ENCODE peak calls at places on chromosome 10, in nine cellular contexts. T, A, I, K, C, X, N, Q and P are unnamed samples.
A peak's percentile ranks its signal among the peaks of the same experiment; 100 is the strongest.

GRCh38 chr10:73907841-73908517 is 3.0 kb upstream of the PLAU start:
- DNase-seq in N (no peak), X (no peak), C (peak; percentile 44), I (no peak), K (peak; percentile 45), Q (peak; percentile 72), A (no peak), T (no peak), P (no peak)

GRCh38 chr10:4851846-4852245 is 25.8 kb downstream of the AKR1E2 start:
- DNase-seq in A (no peak), Q (no peak), I (no peak), K (no peak), N (no peak), T (peak; percentile 37), C (peak; percentile 58), X (no peak), P (no peak)

GRCh38 chr10:48377751-48378585 is 71.5 kb downstream of the MAPK8 start:
- DNase-seq in N (no peak), I (no peak), A (no peak), C (no peak), K (no peak), X (no peak), T (peak; percentile 9), Q (no peak), P (no peak)

GRCh38 chr10:49756641-49757040 is 5.5 kb downstream of the OGDHL start:
- DNase-seq in K (no peak), A (no peak), Q (no peak), C (no peak), I (no peak), N (no peak), X (no peak), T (no peak), P (no peak)

GRCh38 chr10:31146496-31147219 is 115.0 kb upstream of the ZNF438 start:
- DNase-seq in K (peak; percentile 71), X (no peak), A (no peak), I (no peak), N (no peak), C (peak; percentile 59), T (peak; percentile 33), Q (no peak), P (no peak)

GRCh38 chr10:111211756-111212155 is 134.9 kb downstream of the ADRA2A start:
- DNase-seq in N (no peak), K (no peak), T (no peak), A (no peak), I (no peak), C (no peak), Q (no peak), X (no peak), P (no peak)

GRCh38 chr10:44974628-44975431 is 3.8 kb downstream of the DEPP1 start:
- DNase-seq in A (peak; percentile 85), N (peak; percentile 85), C (peak; percentile 79), I (peak; percentile 57), Q (peak; percentile 90), T (peak; percentile 80), K (peak; percentile 89), X (peak; percentile 76), P (peak; percentile 86)

GRCh38 chr10:132869621-132870020 is 72.7 kb downstream of the CFAP46 start:
- DNase-seq in T (no peak), N (no peak), K (peak; percentile 48), Q (peak; percentile 15), A (peak; percentile 17), I (peak; percentile 4), C (no peak), X (no peak), P (no peak)

GRCh38 chr10:123583639-123584418 is 82.3 kb upstream of the GPR26 start:
- DNase-seq in K (peak; percentile 93), Q (peak; percentile 95), X (peak; percentile 87), A (peak; percentile 80), N (peak; percentile 68), T (peak; percentile 77), I (peak; percentile 91), C (peak; percentile 66), P (peak; percentile 70)

GRCh38 chr10:623039-623438 is 66.4 kb downstream of the DIP2C start:
- DNase-seq in Q (no peak), K (peak; percentile 65), A (no peak), C (no peak), N (no peak), T (no peak), I (no peak), X (no peak), P (no peak)

GRCh38 chr10:117778241-117778640 is 235.7 kb downstream of the EMX2 start:
- DNase-seq in N (no peak), I (no peak), X (no peak), A (no peak), Q (no peak), K (no peak), T (no peak), C (no peak), P (no peak)

GRCh38 chr10:117781216-117781836 is 238.8 kb downstream of the EMX2 start:
- DNase-seq in Q (no peak), A (no peak), T (no peak), K (no peak), C (no peak), X (no peak), I (no peak), N (no peak), P (no peak)

GRCh38 chr10:117780411-117780810 is 237.9 kb downstream of the EMX2 start:
- DNase-seq in I (no peak), Q (no peak), N (no peak), X (no peak), C (no peak), A (no peak), K (no peak), T (no peak), P (no peak)

DNA sequence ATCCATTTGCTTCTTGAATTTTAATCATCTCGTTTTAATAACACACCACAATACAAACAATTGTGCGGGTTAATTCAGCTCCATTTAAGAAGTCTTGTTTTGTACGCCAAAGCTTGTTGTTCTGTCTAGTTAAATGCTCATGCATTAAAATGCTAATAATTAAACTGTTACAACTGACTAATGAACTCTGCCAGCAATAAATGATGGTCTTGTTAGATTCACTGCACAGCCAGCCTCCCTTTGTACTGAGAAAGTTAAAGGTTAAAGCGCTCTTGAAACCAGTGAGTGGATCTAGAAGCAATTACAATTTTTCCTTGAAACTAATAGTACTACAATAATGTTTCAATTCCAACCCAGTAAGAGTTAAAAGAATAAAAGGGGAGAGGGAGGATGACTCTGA is 232.9 kb downstream of the EMX2 start:
- DNase-seq in K (no peak), T (no peak), X (no peak), I (no peak), C (no peak), N (no peak), A (no peak), Q (no peak), P (no peak)
- TF ChIP-seq CTCF in K (no peak), T (no peak), X (no peak), I (no peak), C (no peak), N (no peak), A (no peak), Q (no peak), P (no peak)

GRCh38 chr10:71396084-71396713 is 521 bp upstream of the CDH23 start:
- DNase-seq in K (peak; percentile 85), A (peak; percentile 63), T (peak; percentile 42), N (peak; percentile 56), Q (no peak), C (peak; percentile 66), X (peak; percentile 69), I (peak; percentile 76), P (peak; percentile 73)
- TF ChIP-seq CTCF in K (peak; percentile 24), A (peak; percentile 43), T (no peak), N (peak; percentile 33), Q (peak; percentile 51), C (peak; percentile 83), X (no peak), I (no peak), P (peak; percentile 36)

GRCh38 chr10:119620241-119620753 is 23.5 kb upstream of the TIAL1 start:
- DNase-seq in K (no peak), Q (no peak), X (no peak), C (no peak), N (no peak), I (no peak), T (no peak), A (no peak), P (no peak)

GRCh38 chr10:119614686-119615085 is 17.9 kb upstream of the TIAL1 start:
- DNase-seq in Q (no peak), X (no peak), A (no peak), K (no peak), T (no peak), I (no peak), C (no peak), N (no peak), P (no peak)

GRCh38 chr10:119619215-119619614 is 22.5 kb upstream of the TIAL1 start:
- DNase-seq in Q (no peak), X (no peak), T (no peak), C (no peak), N (no peak), I (no peak), A (no peak), K (no peak), P (no peak)

GRCh38 chr10:119620771-119621384 is 24.1 kb upstream of the TIAL1 start:
- DNase-seq in K (no peak), N (no peak), X (no peak), Q (no peak), C (no peak), A (no peak), I (no peak), T (no peak), P (no peak)

DNA sequence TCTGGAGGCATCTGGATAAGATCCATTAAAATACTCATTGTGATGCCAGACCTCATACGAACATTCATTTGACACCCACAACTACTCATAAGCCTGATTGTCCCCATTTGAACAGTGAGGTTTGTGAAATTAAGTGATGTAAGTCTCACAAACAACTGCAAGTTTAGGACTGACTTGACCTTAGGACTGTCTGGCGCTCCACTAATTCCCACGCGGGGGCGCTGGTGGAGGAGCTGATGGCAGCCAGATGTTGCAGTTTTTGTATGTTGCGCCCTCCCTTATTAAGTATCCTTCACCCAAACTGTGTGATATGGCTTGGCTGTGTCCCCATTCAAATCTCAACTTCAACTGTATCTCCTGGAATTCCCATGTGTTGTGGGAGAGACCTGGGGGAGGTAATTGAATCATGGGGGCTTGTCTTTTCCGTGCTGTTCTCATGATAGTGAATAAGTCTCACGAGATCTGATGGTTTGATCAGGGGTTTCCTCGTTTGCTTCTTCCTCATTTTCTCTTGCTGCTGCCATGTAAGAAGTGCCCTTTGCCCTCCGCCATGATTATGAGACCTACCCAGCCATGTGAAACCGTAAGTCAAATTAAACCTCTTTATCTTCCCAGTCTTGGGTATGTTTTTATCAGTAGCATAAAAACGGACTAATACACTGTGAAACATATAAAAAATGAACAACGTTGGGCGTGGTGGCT is 20.3 kb upstream of the TIAL1 start:
- DNase-seq in C (peak; percentile 26), K (no peak), N (no peak), Q (no peak), A (no peak), I (peak; percentile 63), T (no peak), X (peak; percentile 30), P (no peak)
- TF ChIP-seq CTCF in C (peak; percentile 32), K (peak; percentile 36), N (no peak), Q (no peak), A (no peak), I (no peak), T (no peak), X (peak; percentile 25), P (no peak)

DNA sequence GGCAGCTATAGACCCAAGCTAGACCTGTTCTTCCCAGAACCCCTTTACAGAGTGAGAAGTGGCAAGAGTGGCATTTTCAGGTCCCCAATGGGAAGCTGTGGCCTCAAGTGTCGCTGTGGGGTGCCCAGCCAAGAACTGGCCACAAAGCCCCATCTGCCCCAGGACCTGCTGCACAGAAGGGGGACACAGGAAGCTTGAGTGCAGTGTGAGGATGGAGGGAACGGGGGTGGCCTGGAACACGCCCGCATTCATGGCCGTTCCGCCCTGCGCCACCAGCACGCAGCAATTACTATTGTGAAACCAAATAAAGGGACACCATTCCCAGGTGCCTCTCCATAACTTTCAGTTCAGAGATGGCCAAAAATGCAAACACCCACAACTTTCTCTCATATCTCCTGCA is 237.6 kb upstream of the TCERG1L start:
- DNase-seq in I (no peak), T (no peak), A (no peak), C (no peak), X (no peak), Q (no peak), N (no peak), K (no peak), P (no peak)
- TF ChIP-seq CTCF in I (no peak), T (no peak), A (no peak), C (no peak), X (no peak), Q (no peak), N (no peak), K (no peak), P (no peak)